ENCODE peak calls at places on chromosomes 1 and 21, in ten cellular contexts. W, B, F, X, R, D, P, G, U and Y are unnamed samples.
A peak's percentile ranks its signal among the peaks of the same experiment; 100 is the strongest.

GRCh38 chr1:207345644-207346561 is 24.4 kb downstream of the CD55 start:
- DNase-seq in W (no peak), B (no peak), F (no peak), X (peak; percentile 56), R (no peak), D (no peak), P (no peak), G (no peak), U (no peak), Y (no peak)

GRCh38 chr1:244989813-244990212 is 125.5 kb upstream of the HNRNPU start:
- DNase-seq in W (no peak), B (no peak), F (no peak), X (no peak), R (no peak), D (no peak), P (no peak), G (peak; percentile 17), U (no peak), Y (no peak)

GRCh38 chr1:6465461-6466005 is 440 bp downstream of the TNFRSF25 start:
- DNase-seq in W (no peak), B (peak; percentile 53), F (no peak), X (no peak), R (no peak), D (no peak), P (no peak), G (no peak), U (no peak), Y (no peak)

GRCh38 chr1:168264296-168264695 is 16.4 kb upstream of the TBX19 start:
- DNase-seq in W (no peak), B (no peak), F (no peak), X (no peak), R (no peak), D (no peak), P (no peak), G (no peak), U (no peak), Y (no peak)

GRCh38 chr1:78792756-78793155 is 143.1 kb downstream of the IFI44 start:
- DNase-seq in W (no peak), B (no peak), F (no peak), X (no peak), R (no peak), D (no peak), P (no peak), G (no peak), U (no peak), Y (no peak)

GRCh38 chr1:84253891-84254290 is 47.6 kb upstream of the SAMD13 start:
- DNase-seq in W (peak; percentile 67), B (no peak), F (no peak), X (peak; percentile 68), R (no peak), D (peak; percentile 83), P (no peak), G (peak; percentile 94), U (peak; percentile 81), Y (no peak)

GRCh38 chr1:70405780-70406416 is 5.2 kb upstream of the CTH start:
- DNase-seq in W (no peak), B (no peak), F (no peak), X (no peak), R (no peak), D (no peak), P (no peak), G (peak; percentile 58), U (no peak), Y (no peak)

GRCh38 chr1:168535536-168535935 is 8.3 kb downstream of the XCL2 start:
- DNase-seq in W (no peak), B (peak; percentile 40), F (no peak), X (no peak), R (no peak), D (no peak), P (no peak), G (no peak), U (no peak), Y (no peak)

GRCh38 chr1:96466842-96467241 is 254.7 kb upstream of the PTBP2 start:
- DNase-seq in W (no peak), B (no peak), F (no peak), X (no peak), R (no peak), D (no peak), P (no peak), G (no peak), U (no peak), Y (no peak)

GRCh38 chr1:96464159-96464558 is 257.4 kb upstream of the PTBP2 start:
- DNase-seq in W (no peak), B (no peak), F (peak; percentile 42), X (no peak), R (no peak), D (no peak), P (no peak), G (no peak), U (no peak), Y (no peak)

DNA sequence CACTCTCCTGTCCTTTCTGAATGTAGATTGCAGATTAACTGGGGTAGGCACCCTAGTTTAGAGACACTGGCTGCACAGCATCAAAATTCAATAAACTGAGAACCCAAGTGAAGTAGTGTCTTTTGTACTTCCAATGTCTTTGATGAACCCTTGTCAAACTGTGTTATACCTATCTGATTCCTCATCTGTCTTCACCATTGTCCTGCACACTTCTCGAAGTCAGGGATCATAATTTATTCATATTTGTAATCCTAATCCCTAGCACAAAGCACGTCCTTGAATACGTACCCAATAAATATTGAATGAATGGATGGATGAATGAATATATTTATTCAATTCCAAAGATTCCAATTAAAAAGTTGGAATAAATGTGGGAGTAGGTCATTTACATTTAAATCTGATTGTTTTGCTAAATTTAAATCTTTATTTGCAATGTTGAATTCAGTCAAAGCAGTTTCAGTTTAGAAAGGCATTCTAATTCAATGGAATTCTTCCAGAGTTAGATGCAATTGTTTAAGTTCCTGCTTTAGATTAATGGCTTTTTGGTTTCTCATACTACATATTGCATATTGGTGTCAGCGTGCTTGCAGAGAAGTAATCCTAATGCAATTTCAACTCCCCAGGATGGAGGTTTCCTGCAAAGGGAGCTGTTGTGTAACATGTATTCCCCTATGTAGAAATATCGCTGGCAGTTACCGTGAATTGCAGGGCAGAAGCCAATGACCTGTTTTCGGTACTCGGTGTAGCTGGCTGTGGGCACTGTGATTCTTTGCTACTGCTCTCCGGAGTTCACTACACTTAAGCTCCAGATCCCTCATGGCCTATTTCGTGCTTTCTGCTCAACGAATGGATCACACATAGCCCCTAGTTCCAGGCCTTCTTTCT is 256.4 kb upstream of the PTBP2 start:
- DNase-seq in W (no peak), B (no peak), F (no peak), X (no peak), R (no peak), D (peak; percentile 65), P (no peak), G (peak; percentile 97), U (peak; percentile 2), Y (no peak)
- H3K27me3 ChIP-seq in W (no peaks in the 10 kb centered on the region), B (no peaks in the 10 kb centered on the region), F (no peaks in the 10 kb centered on the region), X (no peaks in the 10 kb centered on the region), R (no peaks in the 10 kb centered on the region), D (no peaks in the 10 kb centered on the region), P (no peaks in the 10 kb centered on the region), G (no peaks in the 10 kb centered on the region), U (no peaks in the 10 kb centered on the region), Y (no peaks in the 10 kb centered on the region)

GRCh38 chr1:118992868-118993711 is 4.9 kb upstream of the TBX15 start:
- DNase-seq in W (no peak), B (no peak), F (peak; percentile 66), X (no peak), R (no peak), D (no peak), P (no peak), G (no peak), U (no peak), Y (peak; percentile 59)
- H3K27me3 ChIP-seq in W (peaks cover 94% of the 10 kb centered on the region), B (peaks cover 31% of the 10 kb centered on the region), F (peaks cover 100% of the 10 kb centered on the region), X (peaks cover 100% of the 10 kb centered on the region), R (no peaks in the 10 kb centered on the region), D (no peaks in the 10 kb centered on the region), P (peaks cover 1% of the 10 kb centered on the region), G (peaks cover 71% of the 10 kb centered on the region), U (peaks cover 58% of the 10 kb centered on the region), Y (peaks cover 89% of the 10 kb centered on the region)

GRCh38 chr1:50416150-50416527 is 7.1 kb downstream of the DMRTA2 start:
- DNase-seq in W (no peak), B (no peak), F (peak; percentile 78), X (no peak), R (no peak), D (no peak), P (no peak), G (no peak), U (no peak), Y (peak; percentile 53)

GRCh38 chr1:50417946-50418599 is 5.2 kb downstream of the DMRTA2 start:
- DNase-seq in W (no peak), B (no peak), F (peak; percentile 34), X (no peak), R (no peak), D (no peak), P (no peak), G (no peak), U (no peak), Y (peak; percentile 42)

GRCh38 chr1:50418600-50419109 is 4.6 kb downstream of the DMRTA2 start:
- DNase-seq in W (no peak), B (no peak), F (peak; percentile 67), X (no peak), R (no peak), D (no peak), P (no peak), G (no peak), U (no peak), Y (peak; percentile 59)

GRCh38 chr1:50416553-50417453 is 6.4 kb downstream of the DMRTA2 start:
- DNase-seq in W (no peak), B (no peak), F (peak; percentile 95), X (no peak), R (no peak), D (no peak), P (no peak), G (no peak), U (no peak), Y (peak; percentile 85)

DNA sequence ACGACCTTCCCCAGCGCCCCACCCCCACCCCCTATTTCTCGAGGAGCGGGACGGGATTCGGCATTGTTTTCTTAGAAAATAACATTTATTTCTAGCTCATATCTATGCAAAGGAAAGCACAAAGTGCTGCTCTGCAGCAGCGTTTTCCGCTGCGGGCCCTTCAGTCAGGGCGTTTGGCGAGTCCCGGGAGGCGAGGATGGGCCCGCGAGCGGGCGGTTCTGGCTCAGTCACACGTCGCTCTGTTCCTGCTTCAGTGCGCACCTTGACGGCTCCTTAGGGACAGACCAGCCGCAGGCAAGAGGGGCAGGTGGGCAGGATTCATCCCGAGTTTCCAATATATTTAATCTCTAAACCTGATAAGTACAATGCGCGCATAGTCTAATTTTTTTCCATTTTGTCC is 5.8 kb downstream of the DMRTA2 start:
- DNase-seq in W (no peak), B (no peak), F (peak; percentile 40), X (no peak), R (no peak), D (no peak), P (no peak), G (no peak), U (no peak), Y (peak; percentile 25)
- H3K27me3 ChIP-seq in W (peaks cover 78% of the 10 kb centered on the region), B (peaks cover 4% of the 10 kb centered on the region), F (peaks cover 100% of the 10 kb centered on the region), X (peaks cover 90% of the 10 kb centered on the region), R (no peaks in the 10 kb centered on the region), D (peaks cover 94% of the 10 kb centered on the region), P (peaks cover 8% of the 10 kb centered on the region), G (peaks cover 90% of the 10 kb centered on the region), U (peaks cover 65% of the 10 kb centered on the region), Y (peaks cover 83% of the 10 kb centered on the region)

DNA sequence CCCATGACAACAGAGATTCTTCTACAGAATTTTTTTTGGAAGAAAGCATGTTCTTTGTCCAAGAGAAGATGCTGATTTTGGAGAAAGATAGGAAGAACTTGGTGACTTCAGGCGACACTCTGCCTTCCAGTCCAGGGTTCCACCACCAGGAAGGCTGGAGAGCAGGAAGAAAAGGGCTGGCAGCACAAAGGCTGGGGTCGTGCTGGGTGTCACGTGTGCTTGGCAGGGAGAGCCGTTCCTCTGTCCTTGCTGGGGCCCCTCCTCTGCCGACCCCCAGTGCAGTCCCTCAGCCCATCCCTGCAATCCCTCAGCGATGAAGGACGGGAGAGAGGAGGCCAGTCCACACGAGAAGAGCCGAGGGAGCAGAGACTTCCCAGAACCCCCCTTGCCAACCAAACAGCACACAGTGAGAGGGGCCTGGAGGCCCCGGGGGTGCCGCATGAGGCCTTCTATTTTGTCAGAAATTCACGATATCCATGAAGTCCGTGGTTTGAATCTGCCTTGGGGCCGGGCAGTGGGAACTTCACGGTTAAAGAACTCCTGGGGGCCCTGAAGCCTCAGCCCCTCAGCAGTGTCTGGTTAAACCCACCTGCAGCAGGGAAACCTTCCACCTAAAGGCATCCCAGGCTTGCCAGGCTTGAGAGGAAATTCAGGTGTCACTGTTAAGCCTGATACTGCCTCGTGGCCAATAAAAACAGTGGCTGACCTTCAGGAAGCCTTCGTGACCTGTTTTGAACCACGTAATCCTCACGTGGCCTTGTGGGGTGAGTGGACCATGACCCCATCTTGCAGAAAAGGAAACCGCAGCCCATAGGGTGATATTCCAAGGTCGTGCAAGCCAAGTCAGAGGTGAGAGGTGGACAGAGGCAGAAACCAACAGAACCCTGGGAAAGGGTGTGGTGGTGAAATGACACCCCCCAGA is 3.4 kb downstream of the KRTAP10-12 start:
- DNase-seq in W (no peak), B (peak; percentile 0), F (no peak), X (no peak), R (no peak), D (no peak), P (no peak), G (no peak), U (no peak), Y (no peak)
- H3K27me3 ChIP-seq in W (peaks cover 57% of the 10 kb centered on the region), B (peaks cover 20% of the 10 kb centered on the region), F (peaks cover 5% of the 10 kb centered on the region), X (peaks cover 57% of the 10 kb centered on the region), R (no peaks in the 10 kb centered on the region), D (peaks cover 76% of the 10 kb centered on the region), P (peaks cover 3% of the 10 kb centered on the region), G (peaks cover 8% of the 10 kb centered on the region), U (peaks cover 5% of the 10 kb centered on the region), Y (no peaks in the 10 kb centered on the region)